ENCODE peak calls at places on chromosomes 6 and 20, in six cellular contexts. One of them, this sample, is unnamed.

GRCh38 chr6:115055579-115055978 is 712.8 kb upstream of the HS3ST5 start:
- DNase-seq in CD8-positive, alpha-beta T cell: no peak
- DNase-seq in MM.1S: no peak
- DNase-seq in sigmoid colon: no peak
- DNase-seq in adrenal gland: no peak
- DNase-seq in endodermal cell: no peak
- DNase-seq in this sample: no peak

GRCh38 chr6:43052842-43053544 is 658 bp downstream of the CUL7 start:
- DNase-seq in CD8-positive, alpha-beta T cell: no peak
- DNase-seq in endodermal cell: peak; percentile 77
- DNase-seq in sigmoid colon: no peak
- DNase-seq in adrenal gland: peak; percentile 29
- DNase-seq in MM.1S: no peak
- DNase-seq in this sample: no peak

GRCh38 chr20:36830791-36831691 is 44.9 kb upstream of the TLDC2 start:
- DNase-seq in adrenal gland: peak; percentile 86
- DNase-seq in CD8-positive, alpha-beta T cell: no peak
- DNase-seq in sigmoid colon: peak; percentile 89
- DNase-seq in endodermal cell: no peak
- DNase-seq in MM.1S: no peak
- DNase-seq in this sample: no peak

GRCh38 chr6:170295519-170296422 is 4.9 kb upstream of the DLL1 start:
- DNase-seq in sigmoid colon: no peak
- DNase-seq in MM.1S: peak; percentile 7
- DNase-seq in CD8-positive, alpha-beta T cell: no peak
- DNase-seq in adrenal gland: peak; percentile 47
- DNase-seq in endodermal cell: peak; percentile 94
- DNase-seq in this sample: no peak

GRCh38 chr20:36974660-36975059 is 23.2 kb upstream of the SAMHD1 start:
- DNase-seq in CD8-positive, alpha-beta T cell: no peak
- DNase-seq in endodermal cell: no peak
- DNase-seq in sigmoid colon: no peak
- DNase-seq in adrenal gland: no peak
- DNase-seq in MM.1S: no peak
- DNase-seq in this sample: no peak

GRCh38 chr6:85498596-85499258 is 48.8 kb downstream of the NT5E start:
- DNase-seq in endodermal cell: no peak
- DNase-seq in sigmoid colon: no peak
- DNase-seq in CD8-positive, alpha-beta T cell: no peak
- DNase-seq in adrenal gland: no peak
- DNase-seq in MM.1S: no peak
- DNase-seq in this sample: no peak

GRCh38 chr6:159170999-159171712 is 2.0 kb downstream of the FNDC1 start:
- DNase-seq in endodermal cell: no peak
- DNase-seq in adrenal gland: peak; percentile 37
- DNase-seq in sigmoid colon: no peak
- DNase-seq in MM.1S: no peak
- DNase-seq in CD8-positive, alpha-beta T cell: no peak
- DNase-seq in this sample: no peak

GRCh38 chr6:128500017-128500416 is 20.4 kb downstream of the PTPRK start:
- DNase-seq in CD8-positive, alpha-beta T cell: no peak
- DNase-seq in MM.1S: no peak
- DNase-seq in sigmoid colon: no peak
- DNase-seq in adrenal gland: no peak
- DNase-seq in endodermal cell: no peak
- DNase-seq in this sample: no peak

GRCh38 chr6:145036848-145037567 is 698.3 kb downstream of the EPM2A start:
- DNase-seq in CD8-positive, alpha-beta T cell: no peak
- DNase-seq in endodermal cell: no peak
- DNase-seq in MM.1S: no peak
- DNase-seq in adrenal gland: peak; percentile 5
- DNase-seq in sigmoid colon: no peak
- DNase-seq in this sample: no peak

GRCh38 chr6:108115598-108116058 is 41.1 kb upstream of the OSTM1 start:
- DNase-seq in endodermal cell: peak; percentile 89
- DNase-seq in sigmoid colon: no peak
- DNase-seq in CD8-positive, alpha-beta T cell: no peak
- DNase-seq in adrenal gland: peak; percentile 41
- DNase-seq in MM.1S: no peak
- DNase-seq in this sample: no peak
- H3K4me3 ChIP-seq in endodermal cell: peak overlapping the region; percentile 77
- H3K4me3 ChIP-seq in sigmoid colon: peak overlapping the region; percentile 38
- H3K4me3 ChIP-seq in CD8-positive, alpha-beta T cell: no peak overlapping the region
- H3K4me3 ChIP-seq in adrenal gland: no peak overlapping the region
- H3K4me3 ChIP-seq in MM.1S: no peak overlapping the region
- H3K4me3 ChIP-seq in this sample: no peak overlapping the region

GRCh38 chr6:151390276-151391020 is 911 bp downstream of the ZBTB2 start:
- DNase-seq in sigmoid colon: peak; percentile 98
- DNase-seq in MM.1S: peak; percentile 91
- DNase-seq in adrenal gland: peak; percentile 99
- DNase-seq in endodermal cell: peak; percentile 99
- DNase-seq in CD8-positive, alpha-beta T cell: peak; percentile 99
- DNase-seq in this sample: peak; percentile 56
- H3K4me3 ChIP-seq in sigmoid colon: peak overlapping the region; percentile 89
- H3K4me3 ChIP-seq in MM.1S: no peak overlapping the region
- H3K4me3 ChIP-seq in adrenal gland: no peak overlapping the region
- H3K4me3 ChIP-seq in endodermal cell: no peak overlapping the region
- H3K4me3 ChIP-seq in CD8-positive, alpha-beta T cell: peak overlapping the region; percentile 92
- H3K4me3 ChIP-seq in this sample: peak overlapping the region; percentile 87

DNA sequence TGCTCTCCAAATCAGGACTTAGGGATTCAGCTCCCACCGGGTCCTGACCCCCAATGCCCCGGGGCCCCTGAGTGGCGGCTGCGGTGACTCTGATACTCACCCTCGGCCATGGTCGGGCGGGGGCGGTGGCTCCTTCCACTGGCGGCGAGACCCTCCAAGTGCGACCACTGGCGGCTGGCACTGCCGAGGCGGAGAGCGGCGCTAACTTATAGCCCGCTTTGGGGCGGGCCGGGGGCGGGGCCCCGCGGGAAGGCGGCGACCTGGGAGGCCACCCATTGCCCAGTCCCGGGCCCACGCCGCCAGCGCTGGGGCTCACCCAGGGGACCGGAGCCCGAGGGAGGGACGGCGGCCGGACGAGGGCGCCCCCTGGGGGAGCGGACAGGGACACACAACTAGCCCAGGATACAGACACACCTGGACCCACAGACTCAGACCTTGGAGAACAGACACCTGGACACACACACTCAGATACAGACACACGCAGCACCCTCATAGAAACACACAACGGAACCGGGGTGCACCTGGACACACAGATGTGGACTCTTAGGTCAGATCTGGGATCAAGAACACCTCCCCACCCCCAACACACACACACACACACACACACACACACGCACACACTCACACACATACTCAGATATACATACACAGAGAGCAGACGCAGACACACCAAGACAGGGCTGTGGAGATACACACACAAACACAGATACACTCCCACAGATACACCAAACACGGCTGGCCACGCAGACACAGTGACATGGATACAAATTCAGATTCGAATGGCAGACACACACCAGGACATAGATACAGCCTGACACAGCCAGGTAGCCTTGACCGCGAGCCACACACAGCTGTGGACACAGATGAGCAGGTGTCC is at the start of gene TGM2:
- DNase-seq in MM.1S: peak; percentile 52
- DNase-seq in adrenal gland: peak; percentile 87
- DNase-seq in endodermal cell: peak; percentile 90
- DNase-seq in CD8-positive, alpha-beta T cell: peak; percentile 17
- DNase-seq in sigmoid colon: peak; percentile 89
- DNase-seq in this sample: no peak
- H3K4me3 ChIP-seq in MM.1S: no peak within 1 kb of the TSS
- H3K4me3 ChIP-seq in adrenal gland: no peak within 1 kb of the TSS
- H3K4me3 ChIP-seq in endodermal cell: peak within 1 kb of the TSS; percentile 35
- H3K4me3 ChIP-seq in CD8-positive, alpha-beta T cell: no peak within 1 kb of the TSS
- H3K4me3 ChIP-seq in sigmoid colon: peak within 1 kb of the TSS; percentile 62
- H3K4me3 ChIP-seq in this sample: peak within 1 kb of the TSS; percentile 85

DNA sequence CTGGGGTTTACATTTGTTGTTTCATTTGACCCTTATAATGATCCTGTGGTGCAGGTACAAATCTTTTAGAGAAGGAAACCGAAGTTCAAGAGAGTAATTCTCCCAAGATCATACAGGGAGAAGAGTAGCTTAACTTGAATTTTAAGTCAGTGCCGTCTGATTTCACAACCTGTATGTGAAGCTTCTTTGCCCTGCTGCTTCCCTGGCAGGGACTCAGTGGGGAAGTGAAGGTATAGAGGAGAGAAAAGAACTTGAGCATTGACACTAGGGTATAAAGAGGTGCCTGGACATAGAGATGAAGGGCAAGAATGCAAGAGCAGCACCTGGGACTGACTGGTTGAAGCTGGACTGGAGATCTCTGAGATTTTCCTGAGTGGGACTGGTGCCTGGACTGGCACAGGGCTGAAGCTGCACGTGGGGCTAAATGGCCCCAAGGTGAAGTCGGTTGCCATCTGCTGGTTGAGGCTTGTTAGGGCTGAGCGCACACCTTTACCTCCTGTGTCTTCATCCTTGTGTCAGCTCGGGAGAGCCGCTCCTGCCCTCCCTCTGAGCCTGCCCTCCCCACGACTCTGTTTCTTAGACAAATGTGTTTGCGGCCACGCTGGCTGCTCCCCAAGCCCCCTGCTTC is 41.8 kb downstream of the FARS2 start:
- DNase-seq in MM.1S: peak; percentile 80
- DNase-seq in adrenal gland: peak; percentile 54
- DNase-seq in CD8-positive, alpha-beta T cell: peak; percentile 28
- DNase-seq in sigmoid colon: no peak
- DNase-seq in endodermal cell: peak; percentile 90
- DNase-seq in this sample: peak; percentile 37
- H3K4me3 ChIP-seq in MM.1S: peak overlapping the region; percentile 1
- H3K4me3 ChIP-seq in adrenal gland: no peak overlapping the region
- H3K4me3 ChIP-seq in CD8-positive, alpha-beta T cell: no peak overlapping the region
- H3K4me3 ChIP-seq in sigmoid colon: no peak overlapping the region
- H3K4me3 ChIP-seq in endodermal cell: no peak overlapping the region
- H3K4me3 ChIP-seq in this sample: peak overlapping the region; percentile 31

This sample was measured in epithelial cell of proximal tubule.